ENCODE peak calls at places on chromosomes 4 and X, in six cellular contexts. H is H9, O is trophoblast cell, L is mesenchymal stem cell, G is H1, Q is neuronal stem cell. K is an unnamed sample.

GRCh38 chr4:131408102-131408501 is 1741.0 kb upstream of the PCDH10 start:
- DNase-seq in H (no peak), O (no peak), L (no peak), G (no peak), Q (no peak), K (no peak)

GRCh38 chr4:137063961-137064360 is 468.3 kb downstream of the PCDH18 start:
- DNase-seq in H (no peak), O (no peak), L (no peak), G (no peak), Q (no peak), K (peak)

GRCh38 chr4:92305148-92305877 is 1.5 kb downstream of the GRID2 start:
- DNase-seq in H (peak), O (peak), L (peak), G (peak), Q (peak), K (peak)

GRCh38 chr4:6404611-6405416 is 67.6 kb downstream of the PPP2R2C start:
- DNase-seq in H (no peak), O (no peak), L (no peak), G (no peak), Q (no peak), K (no peak)

GRCh38 chr4:7539659-7540058 is 104.9 kb upstream of the PSAPL1 start:
- DNase-seq in H (peak), O (no peak), L (no peak), G (no peak), Q (no peak), K (no peak)

GRCh38 chr4:106676173-106676921 is 307.8 kb upstream of the GIMD1 start:
- DNase-seq in H (no peak), O (peak), L (peak), G (no peak), Q (no peak), K (no peak)

GRCh38 chr4:124854968-124855367 is 142.4 kb upstream of the ANKRD50 start:
- DNase-seq in H (no peak), O (no peak), L (no peak), G (no peak), Q (no peak), K (peak)

GRCh38 chr4:173878701-173879100 is 348.7 kb upstream of the HAND2 start:
- DNase-seq in H (no peak), O (peak), L (peak), G (no peak), Q (no peak), K (peak)

GRCh38 chr4:3106339-3107186 is 32.1 kb downstream of the HTT start:
- DNase-seq in H (peak), O (peak), L (peak), G (peak), Q (peak), K (peak)

GRCh38 chrX:111561851-111562250 is 50.4 kb downstream of the SERTM2 start:
- DNase-seq in H (no peak), O (no peak), L (no peak), G (no peak), Q (no peak), K (no peak)

GRCh38 chr4:165369522-165369921 is 9.3 kb upstream of the CPE start:
- DNase-seq in H (no peak), O (no peak), L (peak), G (no peak), Q (no peak), K (no peak)

GRCh38 chr4:42104521-42104920 is 47.9 kb downstream of the BEND4 start:
- DNase-seq in H (no peak), O (no peak), L (no peak), G (no peak), Q (no peak), K (peak)

GRCh38 chrX:110915120-110915519 is 119.5 kb upstream of the CHRDL1 start:
- DNase-seq in H (no peak), O (peak), L (peak), G (no peak), Q (no peak), K (peak)

GRCh38 chrX:139720136-139720535 is 12.2 kb upstream of the MCF2 start:
- DNase-seq in H (peak), O (peak), L (peak), G (peak), Q (peak), K (peak)

GRCh38 chr4:12897954-12898353 is 586.2 kb downstream of the RAB28 start:
- DNase-seq in H (no peak), O (no peak), L (no peak), G (no peak), Q (no peak), K (no peak)
- H3K14ac ChIP-seq in H (no peak), O (no peak), L (no peak), G (no peak), Q (no peak), K (no peak)

GRCh38 chr4:1576961-1577814 is 106.9 kb downstream of the FAM53A start:
- DNase-seq in H (no peak), O (no peak), L (no peak), G (no peak), Q (no peak), K (no peak)

GRCh38 chr4:1578968-1579833 is 104.9 kb downstream of the FAM53A start:
- DNase-seq in H (peak), O (peak), L (peak), G (no peak), Q (peak), K (peak)

GRCh38 chr4:1579834-1580686 is 104.1 kb downstream of the FAM53A start:
- DNase-seq in H (peak), O (peak), L (peak), G (no peak), Q (peak), K (no peak)

GRCh38 chr4:1577818-1578217 is 106.3 kb downstream of the FAM53A start:
- DNase-seq in H (no peak), O (no peak), L (no peak), G (no peak), Q (no peak), K (no peak)

DNA sequence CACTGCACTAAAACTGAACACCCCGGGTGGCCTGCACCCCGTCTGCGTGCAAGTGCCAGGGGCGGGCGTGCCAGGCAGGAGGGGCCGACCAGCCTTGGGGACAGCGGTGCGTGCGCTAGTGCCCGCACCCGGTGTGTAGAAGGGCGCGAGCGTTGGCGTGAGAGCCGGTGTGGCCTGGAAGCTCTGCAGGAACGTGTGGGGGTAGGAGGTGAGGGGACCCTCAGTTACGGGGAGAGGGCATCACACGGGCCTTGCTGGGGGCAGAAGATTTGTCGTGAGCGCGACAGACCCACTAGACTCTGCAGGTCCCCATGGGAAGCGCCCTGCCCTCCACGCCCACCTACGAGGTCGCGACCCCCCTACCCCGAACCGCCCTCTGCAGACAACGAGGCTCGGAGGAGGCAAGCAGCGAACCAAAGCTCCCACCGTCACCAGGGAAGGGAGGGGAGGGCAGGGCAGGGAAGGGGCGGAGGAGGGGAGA is 105.8 kb downstream of the FAM53A start:
- DNase-seq in H (peak), O (no peak), L (no peak), G (no peak), Q (peak), K (no peak)
- H3K14ac ChIP-seq in H (peak), O (no peak), L (no peak), G (no peak), Q (no peak), K (no peak)

GRCh38 chr4:183195534-183195933 is 96.5 kb downstream of the WWC2 start:
- DNase-seq in H (no peak), O (no peak), L (no peak), G (no peak), Q (no peak), K (no peak)
- H3K14ac ChIP-seq in H (no peak), O (no peak), L (no peak), G (no peak), Q (no peak), K (no peak)

GRCh38 chrX:149996515-149996914 is 58.2 kb upstream of the EOLA2 start:
- DNase-seq in H (no peak), O (no peak), L (no peak), G (no peak), Q (no peak), K (no peak)
- H3K14ac ChIP-seq in H (no peak), O (no peak), L (no peak), G (no peak), Q (no peak), K (no peak)

DNA sequence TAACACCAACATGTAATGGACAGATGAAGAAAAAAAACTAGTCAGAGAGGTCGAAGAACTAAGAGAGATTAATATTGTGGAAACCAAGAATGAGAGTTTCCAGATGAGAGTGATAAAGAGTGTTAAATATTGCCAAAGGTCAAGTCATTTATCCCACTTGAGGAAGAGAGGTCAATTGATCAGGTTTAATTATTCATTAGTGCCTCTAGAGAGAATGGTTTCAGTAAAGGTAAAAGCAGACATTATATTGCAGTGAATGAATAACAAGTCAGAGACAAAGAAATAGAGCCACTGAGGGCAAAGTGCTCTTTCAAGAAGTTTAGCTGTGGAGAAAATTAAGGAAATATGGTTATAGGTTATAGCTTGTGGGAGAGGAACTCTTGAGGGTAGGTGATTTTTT is 263.1 kb downstream of the GUCY2F start:
- DNase-seq in H (no peak), O (no peak), L (no peak), G (no peak), Q (no peak), K (no peak)
- H3K14ac ChIP-seq in H (no peak), O (no peak), L (no peak), G (no peak), Q (no peak), K (no peak)

GRCh38 chr4:189113389-189113888 is 827.2 kb upstream of the FRG1 start:
- DNase-seq in H (no peak), O (no peak), L (no peak), G (no peak), Q (no peak), K (no peak)
- H3K14ac ChIP-seq in H (no peak), O (no peak), L (no peak), G (no peak), Q (no peak), K (no peak)

GRCh38 chr4:14842964-14843630 is 159.2 kb upstream of the CPEB2 start:
- DNase-seq in H (no peak), O (no peak), L (no peak), G (no peak), Q (no peak), K (no peak)
- H3K14ac ChIP-seq in H (no peak), O (no peak), L (no peak), G (no peak), Q (no peak), K (no peak)

DNA sequence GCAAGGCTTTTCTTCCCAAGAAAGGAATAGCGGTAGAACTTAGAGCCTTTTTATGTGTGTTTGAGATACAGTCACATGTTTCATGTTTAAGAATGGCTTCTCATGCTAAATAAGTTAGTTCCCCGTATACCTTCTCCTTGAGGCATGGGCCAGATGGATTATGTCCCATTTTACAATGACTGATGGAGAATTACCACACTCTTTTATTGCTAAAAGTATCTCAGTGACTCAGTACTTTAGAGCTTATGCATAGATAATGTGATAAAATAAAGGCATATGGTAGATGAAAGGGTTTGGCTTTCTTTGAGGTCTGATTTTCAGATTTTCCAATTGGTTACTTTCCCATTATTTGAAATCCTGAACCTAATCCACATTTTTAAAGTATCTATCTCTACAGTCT is 121.8 kb upstream of the BMPR1B start:
- DNase-seq in H (no peak), O (no peak), L (peak), G (no peak), Q (no peak), K (peak)
- H3K14ac ChIP-seq in H (no peak), O (no peak), L (no peak), G (no peak), Q (no peak), K (no peak)

GRCh38 chrX:149629730-149630387 is 1.7 kb downstream of the TMEM185A start:
- DNase-seq in H (no peak), O (no peak), L (no peak), G (no peak), Q (no peak), K (no peak)
- H3K14ac ChIP-seq in H (no peak), O (no peak), L (no peak), G (no peak), Q (no peak), K (no peak)

K was measured in IMR-90.